ENCODE peak calls at places on chromosomes 4 and X, in six cellular contexts. U is MG63, I is fibroblast of lung, A is small intestine, L is fibroblast of pulmonary artery, M is lower leg skin. F is an unnamed sample.

GRCh38 chr4:184473265-184473514 is 1.2 kb downstream of the IRF2 start:
- DNase-seq in L (no peak), M (no peak), A (no peak), I (no peak), U (no peak), F (no peak)

GRCh38 chrX:153955451-153955732 is 10.9 kb upstream of the RENBP start:
- DNase-seq in I (no peak), A (no peak), L (no peak), M (no peak), U (no peak), F (no peak)

GRCh38 chrX:148552775-148553174 is 52.4 kb downstream of the AFF2 start:
- DNase-seq in A (no peak), I (no peak), U (no peak), M (no peak), L (no peak), F (no peak)

GRCh38 chr4:88033309-88033708 is 25.9 kb downstream of the PKD2 start:
- DNase-seq in I (peak), L (peak), U (no peak), A (peak), M (no peak), F (no peak)

GRCh38 chrX:39654183-39654925 is 443.4 kb downstream of the BCOR start:
- DNase-seq in I (no peak), L (no peak), M (no peak), U (no peak), A (no peak), F (no peak)

GRCh38 chr4:29852537-29852936 is 867.6 kb upstream of the PCDH7 start:
- DNase-seq in A (no peak), U (no peak), L (no peak), M (no peak), I (no peak), F (no peak)

GRCh38 chr4:304987-305680 is at the start of gene ZNF732:
- DNase-seq in I (peak), L (peak), M (no peak), U (no peak), A (no peak), F (peak)

GRCh38 chr4:84647307-84647884 is 64.5 kb downstream of the CDS1 start:
- DNase-seq in M (no peak), L (no peak), U (no peak), I (peak), A (no peak), F (peak)

GRCh38 chr4:4854649-4855292 is 4.7 kb upstream of the MSX1 start:
- DNase-seq in M (no peak), L (no peak), I (no peak), U (no peak), A (no peak), F (no peak)

GRCh38 chrX:39935414-39936064 is 162.2 kb downstream of the BCOR start:
- DNase-seq in M (no peak), A (no peak), I (no peak), L (no peak), U (no peak), F (no peak)

GRCh38 chrX:101409043-101409442 is 1.0 kb downstream of the HNRNPH2 start:
- DNase-seq in A (peak), I (no peak), M (no peak), U (no peak), L (no peak), F (no peak)

GRCh38 chrX:110944323-110944761 is 148.7 kb upstream of the CHRDL1 start:
- DNase-seq in L (no peak), M (peak), U (peak), I (no peak), A (no peak), F (no peak)

GRCh38 chrX:134184936-134185335 is 52.0 kb upstream of the CCDC160 start:
- DNase-seq in L (no peak), A (no peak), M (no peak), I (no peak), U (no peak), F (no peak)

GRCh38 chr4:73248416-73248815 is 10.2 kb downstream of the ANKRD17 start:
- DNase-seq in M (no peak), U (no peak), L (no peak), I (no peak), A (no peak), F (no peak)

GRCh38 chr4:56979674-56980073 is 978 bp downstream of the POLR2B start:
- DNase-seq in A (peak), M (peak), L (peak), I (no peak), U (peak), F (no peak)

GRCh38 chr4:41361831-41362646 is 105.3 kb downstream of the UCHL1 start:
- DNase-seq in U (no peak), L (no peak), I (no peak), A (no peak), M (no peak), F (no peak)

GRCh38 chr4:10115657-10116624 is 658 bp downstream of the WDR1 start:
- DNase-seq in A (peak), U (peak), I (no peak), M (peak), L (no peak), F (no peak)

GRCh38 chrX:17160971-17161370 is 214.0 kb upstream of the NHS start:
- DNase-seq in U (no peak), M (no peak), L (no peak), I (no peak), A (no peak), F (no peak)

GRCh38 chr4:88820723-88821368 is 123.2 kb upstream of the NAP1L5 start:
- DNase-seq in I (no peak), M (no peak), U (no peak), A (no peak), L (no peak), F (no peak)

GRCh38 chrX:19658030-19658429 is 142.7 kb upstream of the MAP3K15 start:
- DNase-seq in U (no peak), M (no peak), A (no peak), I (no peak), L (no peak), F (no peak)

GRCh38 chr4:125303058-125303457 is 11.7 kb upstream of the FAT4 start:
- DNase-seq in L (no peak), A (no peak), U (no peak), M (no peak), I (no peak), F (no peak)

GRCh38 chr4:8794491-8794890 is 77.1 kb downstream of the HMX1 start:
- DNase-seq in A (no peak), L (no peak), I (no peak), M (no peak), U (no peak), F (no peak)

GRCh38 chr4:74218201-74218600 is 60.3 kb downstream of the MTHFD2L start:
- DNase-seq in I (no peak), M (no peak), A (no peak), U (no peak), L (peak), F (no peak)

GRCh38 chr4:2075171-2075986 is 16.3 kb downstream of the NAT8L start:
- DNase-seq in A (no peak), M (peak), U (no peak), I (no peak), L (no peak), F (no peak)

GRCh38 chrX:13029341-13029740 is 15.1 kb downstream of the FAM9C start:
- DNase-seq in U (no peak), L (peak), A (no peak), I (peak), M (no peak), F (no peak)

GRCh38 chr4:180380733-180381132 is 1862.5 kb upstream of the TENM3 start:
- DNase-seq in L (peak), A (no peak), I (peak), M (no peak), U (peak), F (peak)

GRCh38 chr4:94934201-94934600 is 176.4 kb downstream of the BMPR1B start:
- DNase-seq in L (peak), U (no peak), I (peak), A (no peak), M (no peak), F (peak)

GRCh38 chr4:83558693-83559092 is 22.8 kb downstream of the GPAT3 start:
- DNase-seq in M (no peak), U (no peak), L (no peak), I (peak), A (no peak), F (no peak)
- H3K4me3 ChIP-seq in M (no peak), U (no peak), L (no peak), I (no peak), A (no peak), F (no peak)

GRCh38 chr4:159504634-159505033 is 401.8 kb downstream of the RAPGEF2 start:
- DNase-seq in M (no peak), A (no peak), L (peak), I (no peak), U (peak), F (peak)

GRCh38 chr4:159508917-159509500 is 406.1 kb downstream of the RAPGEF2 start:
- DNase-seq in L (peak), A (no peak), I (no peak), M (no peak), U (no peak), F (peak)

GRCh38 chr4:159503243-159503642 is 400.4 kb downstream of the RAPGEF2 start:
- DNase-seq in A (no peak), U (no peak), L (no peak), M (no peak), I (no peak), F (no peak)

GRCh38 chr4:159506801-159507517 is 404.1 kb downstream of the RAPGEF2 start:
- DNase-seq in A (no peak), I (no peak), L (no peak), M (no peak), U (no peak), F (no peak)

DNA sequence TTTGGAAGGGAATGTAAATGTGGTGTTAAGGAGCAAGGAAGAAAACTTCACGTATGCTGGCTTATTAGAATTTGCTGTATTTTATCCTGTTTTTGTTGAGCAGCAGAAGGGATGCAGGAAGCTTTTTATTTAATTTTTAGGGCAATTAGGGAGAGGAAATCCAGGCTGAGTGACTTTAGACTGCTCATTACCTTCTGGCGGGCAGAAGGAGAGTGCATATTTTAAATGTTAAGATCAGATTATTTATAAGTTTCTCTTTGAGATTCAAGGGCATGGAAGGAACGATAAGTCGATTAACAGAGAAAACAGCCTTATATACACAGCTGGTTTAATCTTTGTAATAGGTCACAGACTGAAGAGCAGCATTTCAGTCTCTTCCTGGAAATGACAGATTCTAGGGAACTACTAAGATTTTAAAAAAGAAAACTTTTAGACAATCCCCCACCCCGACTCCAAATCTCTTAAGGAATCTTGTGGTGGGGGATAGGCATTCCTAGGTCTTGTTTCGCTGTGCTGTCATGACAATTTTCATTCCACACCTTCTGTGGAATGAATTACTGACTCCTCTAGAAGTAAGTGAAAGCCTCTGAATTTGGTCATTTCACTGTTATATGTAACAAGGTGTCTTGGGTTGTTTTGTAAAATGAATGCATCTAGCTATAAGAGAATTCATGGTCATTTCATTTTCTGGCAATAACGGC is 402.5 kb downstream of the RAPGEF2 start:
- DNase-seq in M (no peak), I (no peak), U (no peak), A (no peak), L (no peak), F (no peak)
- H3K4me3 ChIP-seq in M (no peak), I (no peak), U (no peak), A (no peak), L (no peak), F (no peak)

DNA sequence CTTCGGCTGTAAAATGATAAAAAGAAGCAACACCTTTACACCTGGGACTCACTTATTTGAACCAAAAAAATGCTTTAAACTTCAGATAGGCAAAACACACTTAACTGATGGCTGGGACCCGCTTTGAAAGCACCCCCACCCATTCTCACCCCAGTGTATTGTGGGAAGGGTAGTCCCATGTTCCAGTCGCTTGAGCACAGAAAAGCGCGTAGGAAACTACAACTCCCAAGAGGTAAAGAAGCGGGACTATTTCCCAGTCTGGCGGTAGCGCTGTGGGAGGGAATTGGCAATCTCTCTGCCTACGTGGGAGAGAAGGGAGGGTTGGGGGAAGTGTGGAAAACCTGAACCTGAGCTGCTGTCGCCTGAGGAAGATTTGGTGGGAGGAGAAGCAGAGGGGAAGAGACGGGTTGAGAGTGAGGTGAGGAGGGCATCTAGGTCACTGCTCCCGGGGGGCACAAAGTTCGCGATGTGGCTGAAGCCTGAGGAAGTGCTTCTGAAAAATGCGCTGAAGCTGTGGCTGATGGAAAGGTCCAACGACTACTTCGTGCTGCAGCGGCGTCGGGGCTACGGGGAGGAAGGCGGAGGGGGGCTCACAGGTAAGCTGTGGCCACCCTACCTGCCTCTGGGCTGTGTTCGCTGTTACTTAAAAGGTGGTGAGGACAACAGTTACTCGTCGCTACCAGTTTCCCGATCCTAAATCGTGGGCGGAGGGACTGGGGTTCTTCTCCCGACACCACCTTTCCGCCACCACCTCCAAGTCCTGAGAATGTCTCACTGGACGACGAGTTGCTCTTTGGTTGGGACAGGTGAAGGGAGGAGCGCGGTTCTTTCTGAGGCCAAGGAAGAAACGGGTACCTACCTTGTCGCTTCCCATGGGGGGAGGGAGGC is at the start of gene TBC1D8B:
- DNase-seq in A (peak), L (peak), U (peak), I (peak), M (peak), F (peak)
- H3K4me3 ChIP-seq in A (peak), L (peak), U (peak), I (peak), M (peak), F (peak)

DNA sequence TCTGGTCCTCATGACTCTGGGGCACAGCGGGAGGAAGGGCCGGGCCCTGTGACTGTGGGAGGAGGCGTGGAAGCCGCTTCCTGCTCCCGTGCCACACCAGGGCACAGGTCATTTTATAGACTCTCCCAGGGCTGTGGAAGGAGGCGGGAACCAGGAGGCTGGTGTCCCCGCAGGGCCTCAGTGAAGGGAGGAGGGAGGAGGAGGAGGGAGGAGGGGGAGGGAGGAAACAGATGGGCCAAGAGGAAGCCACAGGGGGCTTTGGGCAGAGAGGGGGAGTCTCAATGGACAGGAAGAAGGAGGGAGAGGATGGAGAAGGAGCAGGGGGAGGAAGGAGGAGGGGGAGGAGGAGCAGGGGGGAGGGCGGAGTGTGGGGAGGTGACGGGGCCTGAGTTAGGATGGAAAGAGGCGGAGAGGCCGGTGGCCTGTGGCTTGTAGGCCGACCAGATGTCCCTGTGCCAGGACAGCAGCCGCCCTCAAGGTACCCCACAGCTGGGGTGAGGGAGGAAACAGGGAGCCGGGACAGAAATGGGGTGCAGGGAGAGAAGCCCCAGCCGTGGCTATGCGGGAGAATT is 6.2 kb upstream of the PLCXD1 start:
- DNase-seq in L (no peak), U (no peak), A (peak), M (no peak), I (no peak), F (no peak)
- H3K4me3 ChIP-seq in L (no peak), U (no peak), A (no peak), M (no peak), I (no peak), F (no peak)